ENCODE peak calls at places on chromosomes 7 and 10, in four cellular contexts. R is K562, E is HepG2, L is GM12878. N is an unnamed sample.

GRCh38 chr10:132982301-132982989 is 40.1 kb upstream of the CFAP46 start:
- DNase-seq in E (no peak), L (no peak), R (no peak), N (no peak)

GRCh38 chr7:132255898-132256297 is 320.4 kb downstream of the PLXNA4 start:
- DNase-seq in E (peak; percentile 20), L (no peak), R (no peak), N (no peak)

GRCh38 chr10:130764651-130765050 is 546.9 kb downstream of the TCERG1L start:
- DNase-seq in R (no peak), E (no peak), L (no peak), N (no peak)

GRCh38 chr10:117762819-117763172 is 220.2 kb downstream of the EMX2 start:
- DNase-seq in R (no peak), L (no peak), E (no peak), N (no peak)

GRCh38 chr10:106557951-106558733 is 606.4 kb downstream of the SORCS1 start:
- DNase-seq in R (no peak), E (no peak), L (no peak), N (no peak)

GRCh38 chr10:2924425-2924824 is 142.9 kb upstream of the PFKP start:
- DNase-seq in E (no peak), R (no peak), L (no peak), N (no peak)

GRCh38 chr10:130495891-130496642 is 359.9 kb downstream of the GLRX3 start:
- DNase-seq in E (peak; percentile 12), L (no peak), R (peak; percentile 42), N (no peak)

GRCh38 chr10:59433720-59434428 is 71.5 kb upstream of the FAM13C start:
- DNase-seq in R (no peak), E (no peak), L (no peak), N (no peak)

GRCh38 chr7:139482662-139483466 is 609 bp downstream of the KLRG2 start:
- DNase-seq in R (peak; percentile 12), E (no peak), L (no peak), N (peak; percentile 76)

GRCh38 chr10:132107211-132107946 is 41.6 kb downstream of the JAKMIP3 start:
- DNase-seq in L (no peak), E (no peak), R (no peak), N (no peak)

GRCh38 chr10:26380815-26381214 is 57.3 kb upstream of the APBB1IP start:
- DNase-seq in L (no peak), R (no peak), E (no peak), N (no peak)

GRCh38 chr7:110894111-110894510 is 196.8 kb upstream of the LRRN3 start:
- DNase-seq in R (no peak), E (no peak), L (no peak), N (no peak)

DNA sequence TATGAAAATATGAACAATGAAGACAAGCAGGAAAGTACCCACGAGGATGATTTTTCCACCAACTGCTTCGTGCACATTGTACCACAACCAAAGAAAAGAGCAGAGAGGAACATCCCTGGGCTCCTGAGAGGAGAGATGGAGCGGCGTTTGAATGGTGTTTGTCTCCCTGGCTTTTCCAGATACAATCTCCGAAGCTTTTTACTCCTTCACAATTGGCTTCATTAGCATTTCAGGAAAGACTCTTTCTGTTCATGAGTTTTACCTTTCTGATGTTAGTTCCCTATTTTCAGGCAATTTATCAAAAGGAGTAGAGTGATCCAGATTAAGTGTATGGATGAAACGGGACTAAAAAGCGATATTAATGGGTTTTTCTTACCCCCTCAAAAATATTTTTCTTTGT is 49.3 kb downstream of the LYZL2 start:
- DNase-seq in L (no peak), R (no peak), E (no peak), N (no peak)
- TF ChIP-seq FOXM1 in L (no peak), R (no peak), E (no peak), N (no peak)

GRCh38 chr7:156751319-156751718 is 110.7 kb downstream of the RNF32 start:
- DNase-seq in E (no peak), R (no peak), L (no peak), N (no peak)
- TF ChIP-seq BHLHE40 in E (no peak), R (no peak), L (no peak), N (no peak)

DNA sequence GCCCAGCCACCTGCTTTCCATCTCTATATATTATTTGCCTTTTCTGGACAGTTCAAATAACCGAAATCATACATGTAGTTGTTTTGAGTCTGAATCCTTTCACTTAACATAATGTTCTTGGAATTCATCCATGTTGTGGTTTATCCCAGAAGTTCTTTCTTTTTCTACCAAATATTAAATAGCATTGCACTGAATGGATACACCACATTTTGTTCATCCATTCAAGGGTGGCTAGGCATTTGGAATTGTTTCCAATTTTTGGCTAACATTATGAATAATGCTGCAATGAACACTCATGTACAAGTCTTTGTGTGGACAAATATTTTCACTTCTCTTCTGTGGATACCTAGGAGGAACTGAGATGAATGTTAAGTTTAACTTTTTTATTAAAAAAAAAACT is 18.0 kb downstream of the DNAJC1 start:
- DNase-seq in E (no peak), L (no peak), R (no peak), N (no peak)
- TF ChIP-seq FOXM1 in E (no peak), L (no peak), R (no peak), N (no peak)

DNA sequence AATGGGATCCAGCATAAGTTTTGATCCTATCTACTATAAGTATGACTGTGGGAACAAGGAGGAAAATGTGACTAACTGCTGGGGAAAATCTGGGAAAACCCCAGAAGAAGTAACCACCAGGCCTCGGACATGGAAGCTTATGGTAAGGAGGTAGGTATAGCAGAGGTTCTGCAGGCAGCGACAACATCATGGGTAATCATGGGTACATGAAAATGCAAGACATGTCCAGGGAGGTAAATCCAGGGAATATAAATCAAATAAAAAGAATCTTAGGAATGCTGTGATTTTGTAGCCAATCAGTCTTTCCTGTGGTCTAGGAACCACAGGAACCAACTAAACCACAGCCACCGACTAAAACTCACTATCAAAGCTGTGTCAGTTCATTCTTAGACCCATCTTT is 168.3 kb upstream of the NPY start:
- DNase-seq in E (no peak), L (no peak), R (no peak), N (no peak)
- TF ChIP-seq BHLHE40 in E (no peak), L (no peak), R (no peak), N (no peak)

DNA sequence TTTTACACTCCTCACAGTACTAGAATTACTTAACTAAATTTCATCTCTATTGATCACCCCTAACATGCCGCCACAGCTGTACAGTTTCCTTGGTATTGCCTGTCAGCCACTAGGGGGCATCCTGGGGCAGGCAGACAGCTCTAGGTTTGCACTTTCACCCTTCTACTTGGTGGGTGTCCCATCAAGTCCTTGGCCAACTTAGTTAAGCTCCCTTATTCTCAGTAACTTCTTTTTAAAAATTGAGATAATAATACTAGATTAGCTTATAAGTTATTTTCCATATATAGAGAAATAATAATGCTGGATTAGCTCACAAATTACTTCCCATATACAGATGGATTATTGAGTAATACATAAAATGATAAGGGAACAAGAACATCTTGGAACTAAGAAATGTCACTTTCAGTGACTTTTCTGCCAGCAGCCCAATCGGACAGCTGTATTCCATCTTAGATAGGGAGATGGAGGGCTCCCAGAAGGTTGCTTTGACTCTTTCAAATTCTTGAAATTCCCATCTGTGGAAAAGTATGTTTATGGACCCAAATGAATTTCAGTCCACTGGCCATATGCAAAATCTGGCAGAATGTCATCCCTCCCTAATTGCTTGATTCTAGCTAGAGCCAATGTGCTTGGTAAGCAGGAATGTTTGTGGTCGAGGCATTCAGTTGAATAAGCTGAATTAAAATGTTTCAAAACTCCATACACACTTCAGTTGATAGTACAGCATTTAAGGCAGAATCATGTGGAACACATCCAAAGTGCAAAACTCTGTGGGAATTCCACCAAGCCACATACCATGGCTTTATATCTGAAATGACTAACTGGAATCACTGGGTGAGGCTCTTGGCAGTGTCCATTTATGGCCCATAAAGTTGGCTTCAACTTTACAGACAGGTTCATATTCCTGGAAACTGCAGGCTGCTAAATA is 309.7 kb downstream of the CSTF2T start:
- DNase-seq in E (peak; percentile 32), R (peak; percentile 50), L (peak; percentile 2), N (peak; percentile 33)
- TF ChIP-seq FOXM1 in E (no peak), R (no peak), L (peak; percentile 13), N (no peak)

GRCh38 chr10:94397549-94398370 is 4.6 kb upstream of the TBC1D12 start:
- DNase-seq in R (peak; percentile 6), L (no peak), E (peak; percentile 30), N (no peak)
- TF ChIP-seq BHLHE40 in R (no peak), L (no peak), E (no peak), N (no peak)

GRCh38 chr7:20268832-20269231 is 51.6 kb upstream of the MACC1 start:
- DNase-seq in R (no peak), E (no peak), L (no peak), N (no peak)

GRCh38 chr7:20260219-20260618 is 43.0 kb upstream of the MACC1 start:
- DNase-seq in R (no peak), L (no peak), E (no peak), N (no peak)

GRCh38 chr7:20269726-20270125 is 52.5 kb upstream of the MACC1 start:
- DNase-seq in E (no peak), R (no peak), L (no peak), N (no peak)

GRCh38 chr7:20267482-20267881 is 50.3 kb upstream of the MACC1 start:
- DNase-seq in R (no peak), L (no peak), E (no peak), N (no peak)

GRCh38 chr7:20264623-20265022 is 47.4 kb upstream of the MACC1 start:
- DNase-seq in R (no peak), E (no peak), L (no peak), N (no peak)
- TF ChIP-seq FOXM1 in R (no peak), E (no peak), L (no peak), N (no peak)

GRCh38 chr7:66904063-66904593 is 16.9 kb upstream of the TMEM248 start:
- DNase-seq in R (no peak), L (no peak), E (no peak), N (no peak)
- TF ChIP-seq BHLHE40 in R (no peak), L (no peak), E (no peak), N (no peak)

DNA sequence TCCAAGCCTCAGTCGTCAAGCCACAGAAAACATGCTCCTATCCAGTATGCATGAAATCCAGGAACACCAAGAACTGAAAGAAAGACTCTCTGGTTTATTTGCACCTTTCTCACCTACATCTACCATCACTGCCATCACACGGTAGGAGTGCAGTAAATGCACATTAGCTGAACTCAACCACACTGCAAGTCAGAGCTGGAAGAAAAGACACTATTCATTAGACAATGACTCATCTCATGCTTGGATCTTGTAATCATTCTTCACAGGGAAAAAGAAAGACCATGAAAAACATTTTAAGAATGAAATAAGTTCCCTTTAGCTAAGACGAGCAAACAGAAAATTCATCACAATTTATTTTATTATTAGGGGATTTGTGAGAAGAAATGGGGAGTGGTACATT is 325.1 kb downstream of the PARD3 start:
- DNase-seq in L (no peak), R (no peak), E (no peak), N (no peak)
- TF ChIP-seq FOXM1 in L (no peak), R (no peak), E (no peak), N (no peak)